ENCODE peak calls at places on chromosomes 2 and 18, in ten cellular contexts. One of them, this sample, is unnamed.

GRCh38 chr2:72993147-72993546 is 75.8 kb downstream of the EMX1 start:
- DNase-seq in midbrain: peak
- DNase-seq in astrocyte: no peak
- DNase-seq in Panc1: peak
- DNase-seq in IMR-90: peak
- DNase-seq in GM12878: peak
- DNase-seq in ovary: peak
- DNase-seq in endothelial cell: peak
- DNase-seq in HEK293T: peak
- DNase-seq in endodermal cell: peak
- DNase-seq in this sample: peak

GRCh38 chr2:173854840-173855239 is 110.3 kb downstream of the SP3 start:
- DNase-seq in midbrain: no peak
- DNase-seq in astrocyte: peak
- DNase-seq in Panc1: no peak
- DNase-seq in IMR-90: peak
- DNase-seq in GM12878: no peak
- DNase-seq in ovary: no peak
- DNase-seq in endothelial cell: no peak
- DNase-seq in HEK293T: no peak
- DNase-seq in endodermal cell: no peak
- DNase-seq in this sample: peak

GRCh38 chr18:27695509-27695908 is 481.4 kb downstream of the CDH2 start:
- DNase-seq in midbrain: no peak
- DNase-seq in astrocyte: peak
- DNase-seq in Panc1: no peak
- DNase-seq in IMR-90: no peak
- DNase-seq in GM12878: no peak
- DNase-seq in ovary: no peak
- DNase-seq in endothelial cell: no peak
- DNase-seq in HEK293T: no peak
- DNase-seq in endodermal cell: no peak
- DNase-seq in this sample: no peak

GRCh38 chr2:31420936-31421335 is 6.4 kb upstream of the XDH start:
- DNase-seq in midbrain: no peak
- DNase-seq in astrocyte: peak
- DNase-seq in Panc1: no peak
- DNase-seq in IMR-90: no peak
- DNase-seq in GM12878: no peak
- DNase-seq in ovary: no peak
- DNase-seq in endothelial cell: no peak
- DNase-seq in HEK293T: no peak
- DNase-seq in endodermal cell: no peak
- DNase-seq in this sample: no peak

GRCh38 chr2:241652722-241653121 is 15.2 kb downstream of the ATG4B start:
- DNase-seq in midbrain: no peak
- DNase-seq in astrocyte: no peak
- DNase-seq in Panc1: no peak
- DNase-seq in IMR-90: no peak
- DNase-seq in GM12878: no peak
- DNase-seq in ovary: no peak
- DNase-seq in endothelial cell: no peak
- DNase-seq in HEK293T: no peak
- DNase-seq in endodermal cell: no peak
- DNase-seq in this sample: no peak

GRCh38 chr18:57150828-57151227 is 3.9 kb downstream of the BOD1L2 start:
- DNase-seq in midbrain: no peak
- DNase-seq in astrocyte: no peak
- DNase-seq in Panc1: no peak
- DNase-seq in IMR-90: no peak
- DNase-seq in GM12878: no peak
- DNase-seq in ovary: no peak
- DNase-seq in endothelial cell: peak
- DNase-seq in HEK293T: no peak
- DNase-seq in endodermal cell: peak
- DNase-seq in this sample: no peak

GRCh38 chr2:215107229-215108056 is 31.0 kb downstream of the ABCA12 start:
- DNase-seq in midbrain: no peak
- DNase-seq in astrocyte: no peak
- DNase-seq in Panc1: no peak
- DNase-seq in IMR-90: no peak
- DNase-seq in GM12878: no peak
- DNase-seq in ovary: no peak
- DNase-seq in endothelial cell: no peak
- DNase-seq in HEK293T: no peak
- DNase-seq in endodermal cell: no peak
- DNase-seq in this sample: no peak

GRCh38 chr2:113105047-113105446 is 22.4 kb upstream of the IL1RN start:
- DNase-seq in midbrain: no peak
- DNase-seq in astrocyte: peak
- DNase-seq in Panc1: no peak
- DNase-seq in IMR-90: peak
- DNase-seq in GM12878: no peak
- DNase-seq in ovary: no peak
- DNase-seq in endothelial cell: no peak
- DNase-seq in HEK293T: no peak
- DNase-seq in endodermal cell: no peak
- DNase-seq in this sample: no peak

GRCh38 chr2:224865016-224865415 is 148.9 kb upstream of the CCDC195 start:
- DNase-seq in midbrain: no peak
- DNase-seq in astrocyte: peak
- DNase-seq in Panc1: no peak
- DNase-seq in IMR-90: no peak
- DNase-seq in GM12878: no peak
- DNase-seq in ovary: no peak
- DNase-seq in endothelial cell: no peak
- DNase-seq in HEK293T: no peak
- DNase-seq in endodermal cell: no peak
- DNase-seq in this sample: peak

GRCh38 chr18:5370332-5370731 is 74.8 kb upstream of the ZBTB14 start:
- DNase-seq in midbrain: no peak
- DNase-seq in astrocyte: peak
- DNase-seq in Panc1: no peak
- DNase-seq in IMR-90: peak
- DNase-seq in GM12878: no peak
- DNase-seq in ovary: no peak
- DNase-seq in endothelial cell: no peak
- DNase-seq in HEK293T: no peak
- DNase-seq in endodermal cell: no peak
- DNase-seq in this sample: no peak

GRCh38 chr2:51387235-51387634 is 355.3 kb upstream of the NRXN1 start:
- DNase-seq in midbrain: no peak
- DNase-seq in astrocyte: peak
- DNase-seq in Panc1: no peak
- DNase-seq in IMR-90: peak
- DNase-seq in GM12878: no peak
- DNase-seq in ovary: no peak
- DNase-seq in endothelial cell: no peak
- DNase-seq in HEK293T: no peak
- DNase-seq in endodermal cell: no peak
- DNase-seq in this sample: peak